ENCODE peak calls at places on chromosomes 5 and 9, in four cellular contexts. A is fibroblast of lung, L is heart left ventricle, W is heart right ventricle. O is an unnamed sample.

GRCh38 chr5:109533847-109534272 is 124.1 kb upstream of the PJA2 start:
- DNase-seq in A (peak; percentile 65), L (no peak), W (no peak), O (no peak)

GRCh38 chr5:77518304-77518703 is 26.2 kb upstream of the WDR41 start:
- DNase-seq in A (peak; percentile 6), L (no peak), W (no peak), O (no peak)

GRCh38 chr5:60325870-60326269 is 374.1 kb downstream of the DEPDC1B start:
- DNase-seq in A (no peak), L (no peak), W (no peak), O (no peak)

GRCh38 chr9:90854637-90855036 is 53.0 kb downstream of the SYK start:
- DNase-seq in A (no peak), L (no peak), W (no peak), O (no peak)

GRCh38 chr5:7321724-7322123 is 74.2 kb upstream of the ADCY2 start:
- DNase-seq in A (peak; percentile 100), L (no peak), W (no peak), O (no peak)

GRCh38 chr9:128733256-128733655 is 9.3 kb upstream of the ZDHHC12 start:
- DNase-seq in A (peak; percentile 80), L (peak; percentile 66), W (peak; percentile 57), O (peak; percentile 63)

GRCh38 chr9:19074229-19074628 is 25.0 kb downstream of the RRAGA start:
- DNase-seq in A (no peak), L (no peak), W (no peak), O (no peak)

GRCh38 chr9:20552874-20553624 is 69.2 kb downstream of the MLLT3 start:
- DNase-seq in A (peak; percentile 62), L (no peak), W (no peak), O (no peak)

GRCh38 chr5:93735378-93735777 is 6.0 kb downstream of the POU5F2 start:
- DNase-seq in A (peak; percentile 60), L (no peak), W (no peak), O (no peak)

GRCh38 chr9:115691686-115692085 is 461.9 kb upstream of the PAPPA start:
- DNase-seq in A (peak; percentile 83), L (no peak), W (no peak), O (no peak)

GRCh38 chr5:97044057-97044456 is 98.4 kb downstream of the LIX1 start:
- DNase-seq in A (no peak), L (peak; percentile 27), W (peak; percentile 10), O (peak; percentile 65)

GRCh38 chr5:17203329-17204132 is 13.9 kb upstream of the BASP1 start:
- DNase-seq in A (peak; percentile 60), L (no peak), W (no peak), O (no peak)

GRCh38 chr5:150075806-150076205 is 10.5 kb downstream of the CSF1R start:
- DNase-seq in A (no peak), L (no peak), W (no peak), O (no peak)
- H3K9me3 ChIP-seq in A (no peaks in the 10 kb centered on the region), L (no peaks in the 10 kb centered on the region), W (no peaks in the 10 kb centered on the region), O (no peaks in the 10 kb centered on the region)

DNA sequence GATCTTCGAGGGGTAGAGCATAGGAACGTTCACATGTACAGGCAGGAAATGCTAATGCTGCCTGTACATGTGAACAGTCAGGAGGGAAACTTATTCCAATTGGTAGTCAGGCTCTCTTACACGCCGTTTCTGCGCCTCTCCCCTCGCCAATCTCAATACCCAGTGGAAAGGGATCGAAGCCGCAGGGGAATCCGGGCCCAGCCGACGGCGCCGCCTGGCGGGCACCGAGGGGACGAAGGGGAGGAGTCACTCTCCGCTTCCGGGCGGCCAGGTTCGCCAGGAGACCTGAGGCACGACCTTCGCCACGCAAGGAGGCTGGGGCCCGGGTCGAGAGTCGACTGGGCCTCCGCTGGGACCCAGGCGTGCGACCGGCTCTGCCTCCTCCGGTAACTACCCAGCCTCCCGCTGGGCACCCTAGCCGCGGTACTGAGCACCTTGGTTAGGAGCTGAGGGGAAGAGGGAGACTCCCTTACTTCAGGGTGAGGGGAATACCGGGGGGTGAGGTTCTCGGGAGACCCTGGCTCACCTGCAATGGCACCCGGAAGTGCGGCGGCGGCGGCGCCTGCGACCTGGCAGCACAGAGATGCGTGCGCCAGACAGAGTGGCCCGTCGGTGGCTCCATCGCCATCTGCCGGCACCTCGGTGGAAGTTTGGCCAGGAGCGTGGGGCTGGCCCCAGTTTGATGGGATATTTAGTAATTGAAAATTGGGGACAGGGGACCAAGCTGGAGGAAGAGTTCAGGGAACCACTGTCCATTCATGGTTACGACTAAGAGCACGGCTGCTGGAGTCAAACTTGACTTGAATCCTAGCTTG is at the start of gene PIGO:
- DNase-seq in A (peak; percentile 75), L (peak; percentile 94), W (peak; percentile 85), O (peak; percentile 93)
- H3K9me3 ChIP-seq in A (no peaks in the 10 kb centered on the region), L (no peaks in the 10 kb centered on the region), W (no peaks in the 10 kb centered on the region), O (no peaks in the 10 kb centered on the region)

GRCh38 chr5:179400020-179400419 is 54.8 kb upstream of the ADAMTS2 start:
- DNase-seq in A (no peak), L (no peak), W (no peak), O (no peak)
- H3K9me3 ChIP-seq in A (no peaks in the 10 kb centered on the region), L (peaks cover 28% of the 10 kb centered on the region), W (peaks cover 10% of the 10 kb centered on the region), O (peaks cover 27% of the 10 kb centered on the region)

GRCh38 chr9:96813607-96814006 is 35.7 kb upstream of the ZNF510 start:
- DNase-seq in A (no peak), L (no peak), W (no peak), O (no peak)
- H3K9me3 ChIP-seq in A (peaks cover 2% of the 10 kb centered on the region), L (peaks cover 100% of the 10 kb centered on the region), W (peaks cover 79% of the 10 kb centered on the region), O (peaks cover 99% of the 10 kb centered on the region)

O was measured in mucosa of descending colon.